ENCODE peak calls at places on chromosomes 13 and 19, in eight cellular contexts. Y, L, M, U, Q, V, O and B are unnamed samples.

GRCh38 chr13:94708031-94708571 is 4.2 kb downstream of the SOX21 start:
- DNase-seq in Y (peak), L (no peak), M (no peak), U (no peak), Q (no peak), V (no peak), O (peak), B (no peak)

GRCh38 chr19:38455031-38455430 is 21.5 kb downstream of the RYR1 start:
- DNase-seq in Y (no peak), L (peak), M (peak), U (no peak), Q (peak), V (no peak), O (no peak), B (no peak)

GRCh38 chr19:39254539-39255345 is 6.1 kb upstream of the IFNL4 start:
- DNase-seq in Y (no peak), L (no peak), M (no peak), U (no peak), Q (no peak), V (no peak), O (no peak), B (no peak)

GRCh38 chr19:11465605-11466004 is 15.2 kb downstream of the ELAVL3 start:
- DNase-seq in Y (peak), L (no peak), M (no peak), U (no peak), Q (no peak), V (no peak), O (no peak), B (no peak)

GRCh38 chr19:45705115-45705514 is 12.6 kb downstream of the QPCTL start:
- DNase-seq in Y (no peak), L (no peak), M (no peak), U (no peak), Q (no peak), V (no peak), O (no peak), B (no peak)

GRCh38 chr19:2123682-2124387 is 27.1 kb downstream of the IZUMO4 start:
- DNase-seq in Y (no peak), L (no peak), M (no peak), U (no peak), Q (peak), V (no peak), O (no peak), B (no peak)

GRCh38 chr19:6220385-6221191 is 59.2 kb downstream of the MLLT1 start:
- DNase-seq in Y (no peak), L (no peak), M (no peak), U (no peak), Q (peak), V (no peak), O (no peak), B (no peak)

GRCh38 chr13:25654332-25654731 is 282.6 kb downstream of the ATP8A2 start:
- DNase-seq in Y (no peak), L (no peak), M (no peak), U (no peak), Q (peak), V (no peak), O (no peak), B (peak)

GRCh38 chr13:25371158-25371557 is 616 bp upstream of the ATP8A2 start:
- DNase-seq in Y (no peak), L (no peak), M (no peak), U (no peak), Q (no peak), V (no peak), O (no peak), B (no peak)

GRCh38 chr19:30226464-30227070 is 145.6 kb upstream of the ZNF536 start:
- DNase-seq in Y (peak), L (no peak), M (no peak), U (no peak), Q (no peak), V (peak), O (peak), B (no peak)

GRCh38 chr13:44853641-44854040 is 135.6 kb downstream of the NUFIP1 start:
- DNase-seq in Y (no peak), L (no peak), M (no peak), U (no peak), Q (no peak), V (peak), O (no peak), B (no peak)

GRCh38 chr19:47109541-47110375 is 3.8 kb downstream of the ZC3H4 start:
- DNase-seq in Y (no peak), L (peak), M (no peak), U (no peak), Q (peak), V (no peak), O (no peak), B (no peak)

GRCh38 chr13:23621316-23621645 is 51.1 kb downstream of the TNFRSF19 start:
- DNase-seq in Y (no peak), L (no peak), M (no peak), U (no peak), Q (peak), V (peak), O (no peak), B (peak)

GRCh38 chr13:51453959-51454703 is 1.3 kb upstream of the INTS6 start:
- DNase-seq in Y (peak), L (peak), M (no peak), U (no peak), Q (peak), V (no peak), O (no peak), B (peak)

GRCh38 chr19:48897181-48897580 is 1.4 kb downstream of the TULP2 start:
- DNase-seq in Y (no peak), L (no peak), M (no peak), U (no peak), Q (no peak), V (no peak), O (no peak), B (no peak)

GRCh38 chr13:90427322-90428272 is 919.9 kb upstream of the MIR17HG start:
- DNase-seq in Y (peak), L (no peak), M (no peak), U (no peak), Q (no peak), V (no peak), O (no peak), B (no peak)